ENCODE peak calls at places on chromosomes 11 and 22, in five cellular contexts. One of them, this sample, is unnamed.

GRCh38 chr22:42699953-42700352 is 20.7 kb downstream of the A4GALT start:
- DNase-seq in heart left ventricle: no peak
- DNase-seq in fibroblast of lung: no peak
- DNase-seq in IMR-90: no peak
- DNase-seq in small intestine: no peak
- DNase-seq in this sample: no peak

GRCh38 chr11:86469491-86470388 is 95.1 kb downstream of the CCDC81 start:
- DNase-seq in heart left ventricle: peak; percentile 35
- DNase-seq in IMR-90: no peak
- DNase-seq in small intestine: no peak
- DNase-seq in fibroblast of lung: no peak
- DNase-seq in this sample: peak; percentile 73

GRCh38 chr22:49064836-49065235 is 762.8 kb downstream of the BRD1 start:
- DNase-seq in IMR-90: no peak
- DNase-seq in heart left ventricle: no peak
- DNase-seq in small intestine: no peak
- DNase-seq in fibroblast of lung: no peak
- DNase-seq in this sample: no peak

GRCh38 chr22:40058265-40058664 is 63.5 kb downstream of the FAM83F start:
- DNase-seq in fibroblast of lung: no peak
- DNase-seq in IMR-90: no peak
- DNase-seq in small intestine: no peak
- DNase-seq in heart left ventricle: no peak
- DNase-seq in this sample: no peak

GRCh38 chr11:121321614-121322243 is 29.2 kb downstream of the SC5D start:
- DNase-seq in fibroblast of lung: peak; percentile 10
- DNase-seq in heart left ventricle: no peak
- DNase-seq in small intestine: peak; percentile 68
- DNase-seq in IMR-90: peak; percentile 1
- DNase-seq in this sample: no peak

GRCh38 chr11:75151346-75152047 is 590 bp downstream of the SLCO2B1 start:
- DNase-seq in fibroblast of lung: no peak
- DNase-seq in IMR-90: no peak
- DNase-seq in small intestine: peak; percentile 96
- DNase-seq in heart left ventricle: no peak
- DNase-seq in this sample: no peak

GRCh38 chr11:46948378-46949131 is 12.0 kb downstream of the CSTPP1 start:
- DNase-seq in small intestine: peak; percentile 70
- DNase-seq in heart left ventricle: no peak
- DNase-seq in fibroblast of lung: peak; percentile 93
- DNase-seq in IMR-90: peak; percentile 91
- DNase-seq in this sample: no peak

GRCh38 chr11:128771102-128771501 is 77.2 kb downstream of the FLI1 start:
- DNase-seq in IMR-90: no peak
- DNase-seq in fibroblast of lung: no peak
- DNase-seq in small intestine: no peak
- DNase-seq in heart left ventricle: no peak
- DNase-seq in this sample: no peak

GRCh38 chr22:50057292-50057867 is 718 bp downstream of the TTLL8 start:
- DNase-seq in small intestine: no peak
- DNase-seq in fibroblast of lung: no peak
- DNase-seq in heart left ventricle: no peak
- DNase-seq in IMR-90: peak; percentile 14
- DNase-seq in this sample: no peak

GRCh38 chr11:73469401-73469800 is 93.2 kb downstream of the RELT start:
- DNase-seq in IMR-90: no peak
- DNase-seq in small intestine: no peak
- DNase-seq in fibroblast of lung: no peak
- DNase-seq in heart left ventricle: no peak
- DNase-seq in this sample: no peak

GRCh38 chr11:107665016-107665415 is 46.8 kb downstream of the SLN start:
- DNase-seq in small intestine: no peak
- DNase-seq in fibroblast of lung: peak; percentile 48
- DNase-seq in heart left ventricle: no peak
- DNase-seq in IMR-90: no peak
- DNase-seq in this sample: no peak

GRCh38 chr22:20237480-20238440 is 30.4 kb downstream of the RTN4R start:
- DNase-seq in heart left ventricle: no peak
- DNase-seq in small intestine: peak; percentile 20
- DNase-seq in fibroblast of lung: no peak
- DNase-seq in IMR-90: no peak
- DNase-seq in this sample: no peak

GRCh38 chr11:95148421-95148820 is 58.8 kb downstream of the ENDOD1 start:
- DNase-seq in small intestine: no peak
- DNase-seq in IMR-90: no peak
- DNase-seq in heart left ventricle: no peak
- DNase-seq in fibroblast of lung: no peak
- DNase-seq in this sample: no peak

GRCh38 chr22:45602824-45603301 is 68.8 kb upstream of the ATXN10 start:
- DNase-seq in heart left ventricle: no peak
- DNase-seq in IMR-90: no peak
- DNase-seq in small intestine: no peak
- DNase-seq in fibroblast of lung: peak; percentile 59
- DNase-seq in this sample: no peak

GRCh38 chr11:12540075-12540685 is 134.0 kb upstream of the TEAD1 start:
- DNase-seq in fibroblast of lung: peak; percentile 75
- DNase-seq in heart left ventricle: no peak
- DNase-seq in small intestine: no peak
- DNase-seq in IMR-90: peak; percentile 73
- DNase-seq in this sample: no peak

GRCh38 chr11:128361451-128362020 is 225.8 kb downstream of the ETS1 start:
- DNase-seq in small intestine: peak; percentile 53
- DNase-seq in fibroblast of lung: peak; percentile 91
- DNase-seq in IMR-90: peak; percentile 92
- DNase-seq in heart left ventricle: no peak
- DNase-seq in this sample: no peak

GRCh38 chr11:72834905-72835304 is 20.7 kb downstream of the ATG16L2 start:
- DNase-seq in small intestine: no peak
- DNase-seq in heart left ventricle: peak; percentile 37
- DNase-seq in IMR-90: no peak
- DNase-seq in fibroblast of lung: no peak
- DNase-seq in this sample: no peak

GRCh38 chr22:31537019-31537535 is 40.7 kb downstream of the SFI1 start:
- DNase-seq in fibroblast of lung: no peak
- DNase-seq in small intestine: no peak
- DNase-seq in heart left ventricle: no peak
- DNase-seq in IMR-90: no peak
- DNase-seq in this sample: no peak

GRCh38 chr22:40401532-40401931 is 31.1 kb downstream of the SGSM3 start:
- DNase-seq in IMR-90: no peak
- DNase-seq in heart left ventricle: no peak
- DNase-seq in fibroblast of lung: no peak
- DNase-seq in small intestine: no peak
- DNase-seq in this sample: peak; percentile 47

GRCh38 chr22:37552560-37553163 is 7.6 kb upstream of the CDC42EP1 start:
- DNase-seq in heart left ventricle: peak; percentile 79
- DNase-seq in IMR-90: peak; percentile 55
- DNase-seq in small intestine: no peak
- DNase-seq in fibroblast of lung: peak; percentile 58
- DNase-seq in this sample: no peak

GRCh38 chr11:85941380-85941973 is 86.3 kb downstream of the CCDC83 start:
- DNase-seq in fibroblast of lung: peak; percentile 58
- DNase-seq in heart left ventricle: peak; percentile 51
- DNase-seq in IMR-90: peak; percentile 74
- DNase-seq in small intestine: peak; percentile 54
- DNase-seq in this sample: no peak

GRCh38 chr11:124872280-124872679 is 7.0 kb downstream of the ROBO3 start:
- DNase-seq in fibroblast of lung: no peak
- DNase-seq in small intestine: no peak
- DNase-seq in IMR-90: no peak
- DNase-seq in heart left ventricle: no peak
- DNase-seq in this sample: no peak

GRCh38 chr11:64305691-64306562 is 603 bp downstream of the ESRRA start:
- DNase-seq in small intestine: peak; percentile 94
- DNase-seq in fibroblast of lung: peak; percentile 20
- DNase-seq in IMR-90: peak; percentile 27
- DNase-seq in heart left ventricle: peak; percentile 76
- DNase-seq in this sample: peak; percentile 82

GRCh38 chr11:64306563-64306875 is 1.2 kb downstream of the ESRRA start:
- DNase-seq in heart left ventricle: no peak
- DNase-seq in IMR-90: no peak
- DNase-seq in fibroblast of lung: no peak
- DNase-seq in small intestine: no peak
- DNase-seq in this sample: no peak

GRCh38 chr11:64305075-64305690 is at the start of gene ESRRA:
- DNase-seq in small intestine: peak; percentile 99
- DNase-seq in IMR-90: peak; percentile 96
- DNase-seq in heart left ventricle: peak; percentile 100
- DNase-seq in fibroblast of lung: peak; percentile 94
- DNase-seq in this sample: peak; percentile 100

GRCh38 chr11:64304316-64305072 is 830 bp upstream of the ESRRA start:
- DNase-seq in IMR-90: peak; percentile 85
- DNase-seq in fibroblast of lung: peak; percentile 78
- DNase-seq in heart left ventricle: peak; percentile 93
- DNase-seq in small intestine: peak; percentile 93
- DNase-seq in this sample: peak; percentile 73

GRCh38 chr11:64306876-64307622 is 1.7 kb downstream of the ESRRA start:
- DNase-seq in fibroblast of lung: no peak
- DNase-seq in small intestine: peak; percentile 83
- DNase-seq in IMR-90: no peak
- DNase-seq in heart left ventricle: no peak
- DNase-seq in this sample: no peak
- H3K4me3 ChIP-seq in fibroblast of lung: no peak overlapping the region
- H3K4me3 ChIP-seq in small intestine: peak overlapping the region; percentile 93
- H3K4me3 ChIP-seq in IMR-90: no peak overlapping the region
- H3K4me3 ChIP-seq in heart left ventricle: peak overlapping the region; percentile 85
- H3K4me3 ChIP-seq in this sample: peak overlapping the region; percentile 72

GRCh38 chr22:22554324-22555284 is 4.5 kb downstream of the PRAME start:
- DNase-seq in small intestine: no peak
- DNase-seq in fibroblast of lung: no peak
- DNase-seq in IMR-90: no peak
- DNase-seq in heart left ventricle: no peak
- DNase-seq in this sample: no peak
- H3K9me3 ChIP-seq in small intestine: no peaks in the 10 kb centered on the region
- H3K9me3 ChIP-seq in fibroblast of lung: no peaks in the 10 kb centered on the region
- H3K9me3 ChIP-seq in IMR-90: no peaks in the 10 kb centered on the region
- H3K9me3 ChIP-seq in heart left ventricle: no peaks in the 10 kb centered on the region
- H3K9me3 ChIP-seq in this sample: no peaks in the 10 kb centered on the region

DNA sequence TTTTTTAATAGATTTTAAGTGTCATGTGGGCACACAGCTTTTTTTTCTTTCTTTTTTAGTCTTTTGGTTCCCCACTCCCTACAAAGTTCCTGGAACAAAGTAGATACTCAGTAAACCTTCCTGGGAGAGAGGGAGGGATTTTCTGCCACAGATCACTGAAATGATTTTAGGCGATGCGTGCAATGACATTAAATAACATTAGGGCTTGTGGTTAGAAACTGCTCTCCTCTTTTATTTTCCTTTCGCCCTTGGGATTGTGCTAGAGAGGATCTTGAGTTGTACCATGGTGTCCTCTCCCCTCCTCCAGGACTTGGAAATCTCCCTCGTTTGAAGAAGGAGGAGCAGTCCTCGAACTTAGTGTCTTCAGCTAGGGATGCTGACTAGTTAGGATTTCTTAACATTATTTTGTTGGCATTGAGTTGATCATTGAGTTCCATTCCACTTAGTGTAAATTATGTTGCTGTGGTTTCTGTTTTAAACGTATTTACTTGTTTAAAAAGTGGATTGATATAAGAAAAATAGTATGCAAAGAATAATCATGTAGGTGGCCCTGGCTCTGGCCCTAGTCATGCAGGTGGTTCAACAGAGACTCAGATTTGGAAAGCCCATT is 88.4 kb downstream of the TRAF6 start:
- DNase-seq in fibroblast of lung: peak; percentile 44
- DNase-seq in heart left ventricle: no peak
- DNase-seq in IMR-90: peak; percentile 33
- DNase-seq in small intestine: no peak
- DNase-seq in this sample: no peak
- H3K27ac ChIP-seq in fibroblast of lung: no peak overlapping the region
- H3K27ac ChIP-seq in heart left ventricle: no peak overlapping the region
- H3K27ac ChIP-seq in IMR-90: no peak overlapping the region
- H3K27ac ChIP-seq in small intestine: peak overlapping the region; percentile 39
- H3K27ac ChIP-seq in this sample: no peak overlapping the region

GRCh38 chr11:19951558-19952083 is 208.7 kb downstream of the DBX1 start:
- DNase-seq in small intestine: peak; percentile 70
- DNase-seq in IMR-90: peak; percentile 70
- DNase-seq in fibroblast of lung: peak; percentile 54
- DNase-seq in heart left ventricle: no peak
- DNase-seq in this sample: no peak
- H3K4me3 ChIP-seq in small intestine: no peak overlapping the region
- H3K4me3 ChIP-seq in IMR-90: no peak overlapping the region
- H3K4me3 ChIP-seq in fibroblast of lung: no peak overlapping the region
- H3K4me3 ChIP-seq in heart left ventricle: peak overlapping the region; percentile 28
- H3K4me3 ChIP-seq in this sample: peak overlapping the region; percentile 7

This sample was measured in ascending aorta.